ENCODE peak calls at places on chromosomes 4 and X, in six cellular contexts. Z is CD4-positive, CD25-positive, alpha-beta regulatory T cell; H is HFF-Myc; E is endodermal cell; A is NCI-H1436; O is WERI-Rb-1. P is an unnamed sample.

GRCh38 chr4:71941001-71941400 is 90.8 kb upstream of the NPFFR2 start:
- DNase-seq in Z (peak), H (no peak), E (peak), A (peak), O (peak), P (peak)

GRCh38 chrX:103343105-103343504 is 13.1 kb downstream of the TCEAL7 start:
- DNase-seq in Z (peak), H (no peak), E (peak), A (no peak), O (no peak), P (no peak)

GRCh38 chrX:38694394-38694793 is 106.9 kb upstream of the MID1IP1 start:
- DNase-seq in Z (no peak), H (no peak), E (no peak), A (no peak), O (no peak), P (no peak)

GRCh38 chr4:186760576-186760975 is 36.9 kb upstream of the FAT1 start:
- DNase-seq in Z (no peak), H (no peak), E (no peak), A (no peak), O (no peak), P (no peak)

GRCh38 chrX:132435222-132435621 is 53.6 kb downstream of the MBNL3 start:
- DNase-seq in Z (no peak), H (no peak), E (no peak), A (no peak), O (no peak), P (no peak)

GRCh38 chr4:17494258-17494657 is 17.6 kb downstream of the QDPR start:
- DNase-seq in Z (no peak), H (peak), E (no peak), A (no peak), O (no peak), P (no peak)

GRCh38 chrX:56792270-56793111 is 63.4 kb downstream of the NBDY start:
- DNase-seq in Z (no peak), H (no peak), E (peak), A (no peak), O (no peak), P (no peak)

GRCh38 chrX:53239474-53239873 is 14.5 kb upstream of the KDM5C start:
- DNase-seq in Z (peak), H (no peak), E (peak), A (no peak), O (peak), P (peak)

GRCh38 chr4:21790437-21791029 is 158.0 kb downstream of the KCNIP4 start:
- DNase-seq in Z (peak), H (no peak), E (no peak), A (no peak), O (no peak), P (no peak)

GRCh38 chr4:62408467-62408866 is 1208.3 kb downstream of the ADGRL3 start:
- DNase-seq in Z (no peak), H (no peak), E (no peak), A (no peak), O (no peak), P (no peak)

GRCh38 chr4:168584321-168584771 is 87.5 kb downstream of the PALLD start:
- DNase-seq in Z (no peak), H (no peak), E (no peak), A (no peak), O (no peak), P (no peak)